ENCODE peak calls at places on chromosomes 13 and 19, in five cellular contexts. Z is breast epithelium; G is activated naive CD4-positive, alpha-beta T cell treated with anti-CD3 and anti-CD28 coated beads for 36 hours; I is neural crest cell; P is AG09309. V is an unnamed sample.

GRCh38 chr19:55777528-55777927 is 8.6 kb downstream of the RFPL4AL1 start:
- DNase-seq in G (peak; percentile 9), I (no peak), Z (no peak), P (no peak), V (peak; percentile 90)

GRCh38 chr13:93416943-93417342 is 190.3 kb downstream of the GPC6 start:
- DNase-seq in I (no peak), G (no peak), P (no peak), Z (no peak), V (no peak)

GRCh38 chr19:29155683-29156082 is 57.3 kb downstream of the UQCRFS1 start:
- DNase-seq in P (no peak), G (no peak), Z (no peak), I (no peak), V (no peak)

GRCh38 chr13:35714096-35714495 is 237.6 kb upstream of the MAB21L1 start:
- DNase-seq in I (no peak), G (no peak), P (no peak), Z (no peak), V (no peak)

GRCh38 chr19:5013761-5014160 is 44.8 kb downstream of the KDM4B start:
- DNase-seq in Z (no peak), P (no peak), I (no peak), G (no peak), V (no peak)

GRCh38 chr19:57434386-57435061 is 601 bp upstream of the ZNF749 start:
- DNase-seq in P (no peak), G (no peak), I (no peak), Z (no peak), V (no peak)

GRCh38 chr19:33292595-33293254 is 9.6 kb downstream of the CEBPA start:
- DNase-seq in G (no peak), I (no peak), P (no peak), Z (no peak), V (no peak)

GRCh38 chr13:112341976-112342735 is 34.0 kb upstream of the SPACA7 start:
- DNase-seq in Z (no peak), P (no peak), I (no peak), G (no peak), V (no peak)

GRCh38 chr13:49731766-49732165 is 40.5 kb upstream of the EBPL start:
- DNase-seq in I (no peak), G (no peak), P (peak; percentile 27), Z (no peak), V (no peak)

GRCh38 chr19:16274466-16274865 is 50.2 kb upstream of the KLF2 start:
- DNase-seq in G (no peak), Z (no peak), I (no peak), P (no peak), V (no peak)

GRCh38 chr19:54158812-54159351 is 639 bp downstream of the LENG1 start:
- DNase-seq in I (no peak), P (no peak), G (peak; percentile 51), Z (no peak), V (peak; percentile 83)

GRCh38 chr13:34346626-34347025 is 528.7 kb downstream of the RFC3 start:
- DNase-seq in P (peak; percentile 44), Z (no peak), G (no peak), I (no peak), V (no peak)

GRCh38 chr13:24747248-24748151 is 16.5 kb upstream of the RNF17 start:
- DNase-seq in Z (no peak), I (no peak), G (peak; percentile 29), P (no peak), V (no peak)

GRCh38 chr19:53088091-53088490 is 15.1 kb downstream of the ZNF160 start:
- DNase-seq in G (no peak), Z (no peak), I (no peak), P (no peak), V (no peak)

GRCh38 chr19:2456301-2456570 is 523 bp downstream of the LMNB2 start:
- DNase-seq in G (no peak), P (no peak), I (no peak), Z (no peak), V (no peak)

GRCh38 chr19:15210323-15210774 is 9.6 kb upstream of the NOTCH3 start:
- DNase-seq in G (no peak), I (no peak), P (peak; percentile 21), Z (no peak), V (no peak)

GRCh38 chr13:114018461-114019055 is 44.7 kb upstream of the C13orf46 start:
- DNase-seq in I (no peak), Z (no peak), P (no peak), G (no peak), V (no peak)

GRCh38 chr13:23348270-23349126 is 85.0 kb downstream of the SACS start:
- DNase-seq in G (no peak), P (no peak), Z (no peak), I (no peak), V (no peak)

GRCh38 chr19:19591133-19591825 is 27.2 kb downstream of the PBX4 start:
- DNase-seq in P (peak; percentile 86), G (peak; percentile 91), I (no peak), Z (no peak), V (no peak)

GRCh38 chr13:78131811-78132210 is 213.2 kb upstream of the EDNRB start:
- DNase-seq in G (no peak), Z (no peak), I (no peak), P (no peak), V (peak; percentile 42)

GRCh38 chr19:6216996-6217751 is 62.6 kb downstream of the MLLT1 start:
- DNase-seq in I (peak; percentile 55), Z (no peak), G (no peak), P (no peak), V (no peak)

GRCh38 chr19:58536852-58537798 is 6.7 kb upstream of the TRIM28 start:
- DNase-seq in Z (no peak), I (no peak), G (no peak), P (no peak), V (no peak)

GRCh38 chr19:17824339-17824738 is 3.0 kb upstream of the INSL3 start:
- DNase-seq in P (no peak), Z (no peak), G (no peak), I (no peak), V (no peak)

GRCh38 chr19:12932392-12933286 is 872 bp downstream of the FARSA start:
- DNase-seq in I (no peak), G (no peak), Z (no peak), P (no peak), V (no peak)

GRCh38 chr19:14337510-14337909 is 43.7 kb upstream of the ADGRE5 start:
- DNase-seq in Z (no peak), I (peak; percentile 15), P (no peak), G (peak; percentile 32), V (peak; percentile 77)

GRCh38 chr13:21137696-21138095 is 38.7 kb downstream of the SKA3 start:
- DNase-seq in I (no peak), P (no peak), Z (no peak), G (no peak), V (peak; percentile 27)

V was measured in Karpas-422.